ENCODE peak calls at places on chromosomes 3 and 15, in nine cellular contexts. D is activated CD8-positive, alpha-beta T cell treated with anti-CD3 and anti-CD28 coated beads for 36 hours; W is activated CD8-positive, alpha-beta memory T cell treated with anti-CD3 and anti-CD28 coated beads for 48 hours; T is body of pancreas; R is CD8-positive, alpha-beta T cell; O is right cardiac atrium; Q is amniotic epithelial cell; S is activated T-helper 1 cell treated with Interleukin-2 at 50 U/mL for 16 hours; N is NCI-H446. B is an unnamed sample.

GRCh38 chr15:71612869-71613268 is 197.5 kb upstream of the NR2E3 start:
- DNase-seq in R (no peak), S (no peak), T (no peak), D (no peak), Q (no peak), N (no peak), W (no peak), O (no peak), B (no peak)

GRCh38 chr3:63557912-63558311 is 94.6 kb upstream of the SNTN start:
- DNase-seq in R (no peak), N (no peak), Q (no peak), O (no peak), T (no peak), W (no peak), S (no peak), D (no peak), B (no peak)

GRCh38 chr15:74209997-74210573 is 7.5 kb upstream of the STRA6 start:
- DNase-seq in N (peak), O (peak), W (no peak), R (no peak), T (no peak), S (no peak), D (no peak), Q (peak), B (no peak)

GRCh38 chr15:22956257-22956979 is 23.8 kb downstream of the CYFIP1 start:
- DNase-seq in W (no peak), D (no peak), S (no peak), R (no peak), Q (peak), O (peak), N (no peak), T (no peak), B (no peak)

GRCh38 chr3:146750196-146750595 is 145.1 kb upstream of the PLSCR5 start:
- DNase-seq in D (no peak), N (no peak), Q (no peak), R (no peak), W (no peak), O (no peak), T (no peak), S (no peak), B (no peak)

GRCh38 chr3:175485436-175485835 is 626.3 kb downstream of the NAALADL2 start:
- DNase-seq in D (no peak), N (no peak), R (no peak), W (no peak), O (no peak), Q (no peak), T (no peak), S (no peak), B (no peak)

GRCh38 chr3:45682311-45682710 is 6.9 kb upstream of the SACM1L start:
- DNase-seq in S (no peak), D (no peak), N (no peak), R (no peak), T (no peak), Q (no peak), O (no peak), W (no peak), B (no peak)

GRCh38 chr15:48604567-48604966 is 40.9 kb downstream of the FBN1 start:
- DNase-seq in S (no peak), T (no peak), Q (no peak), W (no peak), D (no peak), N (no peak), R (no peak), O (no peak), B (no peak)

GRCh38 chr3:139491966-139492365 is 15.7 kb upstream of the RBP2 start:
- DNase-seq in O (peak), T (no peak), Q (no peak), R (no peak), D (no peak), W (no peak), N (peak), S (no peak), B (no peak)

GRCh38 chr3:57112206-57112605 is 51.7 kb downstream of the SPATA12 start:
- DNase-seq in D (peak), R (no peak), S (no peak), N (no peak), T (no peak), O (no peak), Q (peak), W (no peak), B (peak)

GRCh38 chr3:10467904-10468610 is 37.3 kb downstream of the ATP2B2 start:
- DNase-seq in R (no peak), W (no peak), T (peak), S (no peak), O (no peak), N (peak), D (no peak), Q (no peak), B (no peak)

GRCh38 chr15:68508485-68509189 is 70.2 kb upstream of the CORO2B start:
- DNase-seq in Q (no peak), S (no peak), R (no peak), T (no peak), N (no peak), W (no peak), O (peak), D (no peak), B (no peak)

GRCh38 chr3:125957674-125958510 is 11.1 kb upstream of the ROPN1B start:
- DNase-seq in W (no peak), R (no peak), T (no peak), D (no peak), N (no peak), O (peak), S (no peak), Q (no peak), B (no peak)

GRCh38 chr3:95654567-95655362 is 1159.6 kb upstream of the EPHA6 start:
- DNase-seq in Q (no peak), W (no peak), S (no peak), T (no peak), D (no peak), N (no peak), R (no peak), O (no peak), B (no peak)

GRCh38 chr3:147341727-147342126 is 64.6 kb downstream of the ZIC4 start:
- DNase-seq in W (no peak), R (no peak), O (no peak), D (no peak), S (no peak), N (no peak), Q (no peak), T (no peak), B (no peak)

GRCh38 chr3:16849795-16850194 is 35.0 kb upstream of the PLCL2 start:
- DNase-seq in Q (peak), S (no peak), O (peak), R (no peak), D (no peak), T (no peak), N (no peak), W (no peak), B (peak)

GRCh38 chr3:133940536-133940935 is 44.9 kb upstream of the RAB6B start:
- DNase-seq in T (no peak), O (no peak), S (no peak), W (no peak), D (no peak), N (no peak), Q (no peak), R (no peak), B (no peak)